ENCODE peak calls at places on chromosomes 13 and 19, in nine cellular contexts. Q is MM.1S, E is neuronal stem cell, R is H9, K is fibroblast of lung, J is A549, Y is HepG2, N is IMR-90, U is astrocyte. X is an unnamed sample.
A peak's percentile ranks its signal among the peaks of the same experiment; 100 is the strongest.

GRCh38 chr19:13026478-13026999 is 31.3 kb downstream of the NFIX start:
- DNase-seq in Q (no peak), E (no peak), R (no peak), K (peak; percentile 74), J (no peak), Y (peak; percentile 96), N (peak; percentile 57), U (peak; percentile 68), X (no peak)

GRCh38 chr13:111904166-111904565 is 162.8 kb upstream of the SOX1 start:
- DNase-seq in Q (no peak), E (no peak), R (peak; percentile 14), K (no peak), J (no peak), Y (no peak), N (no peak), U (no peak), X (no peak)

GRCh38 chr13:110520431-110521295 is 40.9 kb downstream of the RAB20 start:
- DNase-seq in Q (no peak), E (no peak), R (no peak), K (peak; percentile 66), J (no peak), Y (no peak), N (peak; percentile 53), U (peak; percentile 55), X (no peak)

GRCh38 chr19:47723573-47723923 is 10.3 kb downstream of the EHD2 start:
- DNase-seq in Q (no peak), E (no peak), R (no peak), K (peak; percentile 93), J (no peak), Y (peak; percentile 63), N (peak; percentile 95), U (peak; percentile 92), X (peak; percentile 58)

GRCh38 chr19:13208964-13209796 is 59.0 kb downstream of the IER2 start:
- DNase-seq in Q (no peak), E (no peak), R (peak; percentile 70), K (no peak), J (no peak), Y (no peak), N (no peak), U (no peak), X (no peak)

GRCh38 chr19:4467835-4468234 is 4.3 kb upstream of the HDGFL2 start:
- DNase-seq in Q (no peak), E (no peak), R (no peak), K (no peak), J (no peak), Y (no peak), N (no peak), U (no peak), X (no peak)

GRCh38 chr19:17398902-17399527 is 5.0 kb upstream of the CCDC194 start:
- DNase-seq in Q (no peak), E (no peak), R (no peak), K (no peak), J (no peak), Y (no peak), N (no peak), U (no peak), X (no peak)

GRCh38 chr13:49213539-49213938 is 6.6 kb upstream of the MLNR start:
- DNase-seq in Q (no peak), E (no peak), R (no peak), K (no peak), J (no peak), Y (no peak), N (no peak), U (no peak), X (no peak)

GRCh38 chr19:19610376-19611240 is 7.9 kb downstream of the PBX4 start:
- DNase-seq in Q (no peak), E (no peak), R (no peak), K (no peak), J (no peak), Y (no peak), N (peak; percentile 18), U (no peak), X (peak; percentile 10)

GRCh38 chr13:23859455-23859854 is 29.7 kb downstream of the MIPEP start:
- DNase-seq in Q (no peak), E (no peak), R (no peak), K (no peak), J (no peak), Y (peak; percentile 74), N (no peak), U (no peak), X (peak; percentile 45)

GRCh38 chr19:3642296-3642695 is 15.7 kb upstream of the CACTIN start:
- DNase-seq in Q (no peak), E (no peak), R (no peak), K (no peak), J (no peak), Y (no peak), N (no peak), U (no peak), X (no peak)

GRCh38 chr19:37725181-37725580 is 5.6 kb upstream of the ZNF607 start:
- DNase-seq in Q (no peak), E (no peak), R (no peak), K (no peak), J (no peak), Y (no peak), N (no peak), U (no peak), X (no peak)

DNA sequence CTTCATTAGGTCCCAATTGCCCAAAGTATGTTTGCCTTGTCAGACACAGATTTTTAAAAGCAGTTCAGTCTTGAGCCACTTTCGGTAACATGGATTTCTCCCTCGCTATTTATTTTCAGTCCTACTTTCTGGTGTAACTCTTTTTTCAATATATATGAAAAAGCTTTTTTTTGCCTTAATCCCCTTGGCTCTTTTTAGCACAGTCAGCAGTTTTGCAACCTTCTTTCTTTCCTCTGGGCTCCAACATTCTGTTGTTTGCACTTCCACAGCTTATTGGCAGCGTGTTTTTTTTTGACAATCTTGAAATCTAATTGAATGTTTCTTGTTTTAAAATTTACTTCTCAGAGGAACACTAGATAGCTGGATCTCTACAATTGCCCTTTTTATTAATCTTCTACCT is 429.3 kb upstream of the NBEA start:
- DNase-seq in Q (no peak), E (no peak), R (no peak), K (no peak), J (no peak), Y (no peak), N (no peak), U (no peak), X (no peak)
- H3K4me2 ChIP-seq in Q (no peak overlapping the region), E (no peak overlapping the region), R (no peak overlapping the region), K (no peak overlapping the region), J (no peak overlapping the region), Y (no peak overlapping the region), N (no peak overlapping the region), U (no peak overlapping the region), X (no peak overlapping the region)

DNA sequence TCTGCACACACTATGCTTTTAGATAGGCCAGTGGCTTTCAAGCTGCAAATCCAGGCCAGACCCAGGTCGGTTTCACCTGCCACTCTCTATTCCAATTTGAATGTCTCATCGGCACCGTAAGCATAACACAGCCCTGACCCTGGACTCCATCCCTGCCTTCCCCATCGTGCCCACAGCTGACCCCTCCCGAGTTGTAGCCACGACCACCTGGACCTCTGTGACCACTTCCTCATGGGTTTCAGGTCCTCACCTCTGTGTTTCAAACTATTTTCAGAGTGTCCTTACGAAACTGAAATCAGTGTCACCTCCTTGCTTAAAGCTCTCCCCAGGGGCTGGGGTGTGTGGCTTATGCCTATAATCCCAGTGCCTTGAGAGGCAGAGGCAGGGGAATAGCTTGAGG is 9.0 kb upstream of the HSH2D start:
- DNase-seq in Q (peak; percentile 80), E (no peak), R (no peak), K (no peak), J (no peak), Y (no peak), N (no peak), U (no peak), X (no peak)
- H3K4me2 ChIP-seq in Q (peak overlapping the region; percentile 52), E (no peak overlapping the region), R (no peak overlapping the region), K (no peak overlapping the region), J (no peak overlapping the region), Y (no peak overlapping the region), N (no peak overlapping the region), U (no peak overlapping the region), X (no peak overlapping the region)

GRCh38 chr13:41054212-41054877 is 7.0 kb upstream of the WBP4 start:
- DNase-seq in Q (peak; percentile 58), E (no peak), R (no peak), K (peak; percentile 66), J (peak; percentile 22), Y (peak; percentile 53), N (peak; percentile 64), U (peak; percentile 61), X (no peak)
- H3K4me2 ChIP-seq in Q (no peak overlapping the region), E (no peak overlapping the region), R (no peak overlapping the region), K (peak overlapping the region; percentile 90), J (peak overlapping the region; percentile 75), Y (peak overlapping the region; percentile 57), N (peak overlapping the region; percentile 74), U (no peak overlapping the region), X (peak overlapping the region; percentile 57)

GRCh38 chr13:38763446-38764381 is 76.8 kb downstream of the FREM2 start:
- DNase-seq in Q (peak; percentile 37), E (peak; percentile 61), R (peak; percentile 37), K (peak; percentile 38), J (peak; percentile 1), Y (peak; percentile 16), N (peak; percentile 33), U (peak; percentile 29), X (peak; percentile 38)
- H3K4me2 ChIP-seq in Q (peak overlapping the region; percentile 29), E (peak overlapping the region; percentile 43), R (no peak overlapping the region), K (no peak overlapping the region), J (no peak overlapping the region), Y (no peak overlapping the region), N (no peak overlapping the region), U (peak overlapping the region; percentile 39), X (no peak overlapping the region)

DNA sequence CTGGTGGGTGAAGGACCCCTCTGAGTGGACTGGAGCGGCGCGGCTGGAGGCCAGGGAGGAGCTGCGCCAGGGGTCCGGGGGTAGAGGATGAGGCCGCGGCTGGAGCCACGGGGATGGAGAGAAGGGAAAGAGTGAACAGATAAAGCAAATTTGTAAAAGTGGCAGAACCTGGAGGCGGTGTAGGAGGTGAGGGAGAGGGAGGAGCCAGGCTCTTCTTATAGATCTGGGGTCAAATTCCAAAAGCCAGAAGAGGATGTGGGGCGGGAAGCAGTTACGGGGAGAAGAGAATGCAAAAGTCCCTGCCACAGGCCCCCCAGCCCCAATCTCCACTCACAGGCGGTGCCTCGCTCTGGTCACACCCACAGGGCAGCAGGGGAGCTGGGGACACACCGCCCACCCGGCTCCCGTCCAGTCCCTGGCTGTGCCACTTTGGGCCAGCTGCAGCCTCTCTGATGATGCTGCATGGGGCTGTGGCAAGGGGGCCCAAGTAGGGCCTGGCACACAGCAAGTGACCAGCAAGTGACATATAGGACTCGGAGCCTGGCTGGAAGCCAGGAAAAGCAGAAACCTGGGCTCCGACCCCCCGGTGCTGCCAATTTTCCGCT is 11.1 kb downstream of the LRRC4B start:
- DNase-seq in Q (no peak), E (no peak), R (no peak), K (no peak), J (no peak), Y (no peak), N (no peak), U (no peak), X (no peak)
- H3K4me2 ChIP-seq in Q (no peak overlapping the region), E (peak overlapping the region; percentile 66), R (peak overlapping the region; percentile 74), K (no peak overlapping the region), J (peak overlapping the region; percentile 91), Y (peak overlapping the region; percentile 84), N (no peak overlapping the region), U (peak overlapping the region; percentile 84), X (peak overlapping the region; percentile 69)

GRCh38 chr19:41969772-41970458 is 10.8 kb upstream of the RABAC1 start:
- DNase-seq in Q (no peak), E (no peak), R (no peak), K (no peak), J (no peak), Y (no peak), N (no peak), U (no peak), X (no peak)
- H3K4me2 ChIP-seq in Q (no peak overlapping the region), E (no peak overlapping the region), R (no peak overlapping the region), K (no peak overlapping the region), J (no peak overlapping the region), Y (no peak overlapping the region), N (no peak overlapping the region), U (no peak overlapping the region), X (no peak overlapping the region)

X was measured in PC-9.